ENCODE peak calls at places on chromosomes 16 and 17, in five cellular contexts. One of them, this sample, is unnamed.

GRCh38 chr16:71883193-71883848 is 661 bp downstream of the ZNF821 start:
- DNase-seq in GM10248: peak
- DNase-seq in lung: peak
- DNase-seq in neural crest cell: peak
- DNase-seq in psoas muscle: no peak
- DNase-seq in this sample: peak

GRCh38 chr16:15507299-15507958 is 73.0 kb downstream of the BMERB1 start:
- DNase-seq in neural crest cell: no peak
- DNase-seq in GM10248: no peak
- DNase-seq in psoas muscle: peak
- DNase-seq in lung: no peak
- DNase-seq in this sample: no peak

GRCh38 chr16:20323591-20324117 is 3.7 kb downstream of the GP2 start:
- DNase-seq in GM10248: no peak
- DNase-seq in neural crest cell: no peak
- DNase-seq in lung: no peak
- DNase-seq in psoas muscle: no peak
- DNase-seq in this sample: no peak

GRCh38 chr16:54945063-54945462 is 14.4 kb downstream of the IRX5 start:
- DNase-seq in GM10248: no peak
- DNase-seq in lung: no peak
- DNase-seq in neural crest cell: no peak
- DNase-seq in psoas muscle: no peak
- DNase-seq in this sample: no peak

GRCh38 chr16:82135844-82136243 is 34.2 kb downstream of the MPHOSPH6 start:
- DNase-seq in lung: no peak
- DNase-seq in GM10248: no peak
- DNase-seq in psoas muscle: no peak
- DNase-seq in neural crest cell: no peak
- DNase-seq in this sample: no peak

GRCh38 chr17:46192484-46193245 is 564 bp downstream of the KANSL1 start:
- DNase-seq in GM10248: peak
- DNase-seq in neural crest cell: peak
- DNase-seq in lung: peak
- DNase-seq in psoas muscle: peak
- DNase-seq in this sample: no peak

GRCh38 chr17:83179378-83179777 is 100.0 kb downstream of the METRNL start:
- DNase-seq in neural crest cell: no peak
- DNase-seq in lung: peak
- DNase-seq in GM10248: no peak
- DNase-seq in psoas muscle: no peak
- DNase-seq in this sample: no peak

GRCh38 chr17:1606352-1606985 is 22.2 kb downstream of the SLC43A2 start:
- DNase-seq in GM10248: peak
- DNase-seq in psoas muscle: no peak
- DNase-seq in lung: no peak
- DNase-seq in neural crest cell: no peak
- DNase-seq in this sample: no peak

GRCh38 chr17:81858170-81858966 is 2.0 kb downstream of the P4HB start:
- DNase-seq in neural crest cell: no peak
- DNase-seq in psoas muscle: no peak
- DNase-seq in GM10248: no peak
- DNase-seq in lung: no peak
- DNase-seq in this sample: no peak

GRCh38 chr16:85759631-85760419 is 8.9 kb upstream of the C16orf74 start:
- DNase-seq in neural crest cell: no peak
- DNase-seq in lung: no peak
- DNase-seq in GM10248: peak
- DNase-seq in psoas muscle: no peak
- DNase-seq in this sample: peak

GRCh38 chr16:11155284-11155806 is 100.7 kb downstream of the SOCS1 start:
- DNase-seq in neural crest cell: no peak
- DNase-seq in psoas muscle: no peak
- DNase-seq in GM10248: no peak
- DNase-seq in lung: no peak
- DNase-seq in this sample: no peak

GRCh38 chr16:25713785-25714570 is 22.2 kb downstream of the HS3ST4 start:
- DNase-seq in GM10248: no peak
- DNase-seq in lung: no peak
- DNase-seq in psoas muscle: no peak
- DNase-seq in neural crest cell: no peak
- DNase-seq in this sample: no peak

GRCh38 chr17:15914400-15915165 is 30.3 kb upstream of the ADORA2B start:
- DNase-seq in psoas muscle: no peak
- DNase-seq in GM10248: no peak
- DNase-seq in neural crest cell: no peak
- DNase-seq in lung: no peak
- DNase-seq in this sample: no peak

GRCh38 chr17:69466451-69466850 is 52.0 kb downstream of the MAP2K6 start:
- DNase-seq in lung: no peak
- DNase-seq in GM10248: no peak
- DNase-seq in neural crest cell: no peak
- DNase-seq in psoas muscle: no peak
- DNase-seq in this sample: no peak

GRCh38 chr16:83307206-83307990 is 500.4 kb upstream of the HSBP1 start:
- DNase-seq in lung: no peak
- DNase-seq in psoas muscle: no peak
- DNase-seq in GM10248: no peak
- DNase-seq in neural crest cell: no peak
- DNase-seq in this sample: no peak

GRCh38 chr17:49603238-49603637 is 27.6 kb downstream of the NXPH3 start:
- DNase-seq in GM10248: no peak
- DNase-seq in psoas muscle: no peak
- DNase-seq in neural crest cell: no peak
- DNase-seq in lung: no peak
- DNase-seq in this sample: no peak

GRCh38 chr17:33816842-33817241 is 438.2 kb upstream of the CCL2 start:
- DNase-seq in psoas muscle: no peak
- DNase-seq in lung: no peak
- DNase-seq in GM10248: no peak
- DNase-seq in neural crest cell: no peak
- DNase-seq in this sample: no peak

GRCh38 chr17:728911-729310 is 3.5 kb upstream of the TLCD3A start:
- DNase-seq in psoas muscle: no peak
- DNase-seq in lung: no peak
- DNase-seq in neural crest cell: no peak
- DNase-seq in GM10248: no peak
- DNase-seq in this sample: no peak

GRCh38 chr17:49280061-49280460 is 49.5 kb upstream of the PHOSPHO1 start:
- DNase-seq in lung: no peak
- DNase-seq in neural crest cell: no peak
- DNase-seq in GM10248: no peak
- DNase-seq in psoas muscle: no peak
- DNase-seq in this sample: no peak

GRCh38 chr16:22098538-22099255 is 6.4 kb downstream of the VWA3A start:
- DNase-seq in GM10248: peak
- DNase-seq in psoas muscle: no peak
- DNase-seq in lung: no peak
- DNase-seq in neural crest cell: no peak
- DNase-seq in this sample: no peak

GRCh38 chr17:50259484-50260324 is 14.6 kb upstream of the TMEM92 start:
- DNase-seq in psoas muscle: no peak
- DNase-seq in GM10248: peak
- DNase-seq in lung: no peak
- DNase-seq in neural crest cell: no peak
- DNase-seq in this sample: no peak

GRCh38 chr17:66431910-66432309 is 129.5 kb downstream of the PRKCA start:
- DNase-seq in psoas muscle: no peak
- DNase-seq in neural crest cell: no peak
- DNase-seq in lung: no peak
- DNase-seq in GM10248: no peak
- DNase-seq in this sample: no peak

GRCh38 chr17:61809816-61810392 is 53.4 kb downstream of the BRIP1 start:
- DNase-seq in psoas muscle: no peak
- DNase-seq in neural crest cell: no peak
- DNase-seq in lung: no peak
- DNase-seq in GM10248: no peak
- DNase-seq in this sample: no peak

GRCh38 chr17:71793550-71793949 is 327.3 kb upstream of the SOX9 start:
- DNase-seq in neural crest cell: no peak
- DNase-seq in lung: no peak
- DNase-seq in GM10248: no peak
- DNase-seq in psoas muscle: no peak
- DNase-seq in this sample: no peak

GRCh38 chr17:45316271-45317112 is at the start of gene MAP3K14:
- DNase-seq in lung: peak
- DNase-seq in psoas muscle: peak
- DNase-seq in neural crest cell: peak
- DNase-seq in GM10248: peak
- DNase-seq in this sample: peak

GRCh38 chr17:49964539-49965521 is 4.2 kb upstream of the DLX4 start:
- DNase-seq in lung: no peak
- DNase-seq in GM10248: no peak
- DNase-seq in neural crest cell: no peak
- DNase-seq in psoas muscle: no peak
- DNase-seq in this sample: no peak

GRCh38 chr16:3716831-3717234 is 491 bp downstream of the TRAP1 start:
- DNase-seq in GM10248: peak
- DNase-seq in psoas muscle: no peak
- DNase-seq in neural crest cell: no peak
- DNase-seq in lung: no peak
- DNase-seq in this sample: no peak

GRCh38 chr17:4908711-4909496 is 6.0 kb upstream of the CHRNE start:
- DNase-seq in psoas muscle: peak
- DNase-seq in lung: peak
- DNase-seq in GM10248: peak
- DNase-seq in neural crest cell: peak
- DNase-seq in this sample: peak

GRCh38 chr17:61475726-61476125 is 23.5 kb downstream of the TBX4 start:
- DNase-seq in lung: no peak
- DNase-seq in GM10248: no peak
- DNase-seq in psoas muscle: no peak
- DNase-seq in neural crest cell: no peak
- DNase-seq in this sample: no peak

GRCh38 chr17:47615766-47616424 is 33.8 kb upstream of the KPNB1 start:
- DNase-seq in neural crest cell: no peak
- DNase-seq in GM10248: peak
- DNase-seq in psoas muscle: no peak
- DNase-seq in lung: no peak
- DNase-seq in this sample: no peak

GRCh38 chr17:80118601-80119270 is 17.4 kb downstream of the GAA start:
- DNase-seq in lung: no peak
- DNase-seq in psoas muscle: no peak
- DNase-seq in GM10248: no peak
- DNase-seq in neural crest cell: no peak
- DNase-seq in this sample: peak

GRCh38 chr16:48538746-48539484 is 71.1 kb downstream of the N4BP1 start:
- DNase-seq in neural crest cell: no peak
- DNase-seq in GM10248: no peak
- DNase-seq in lung: no peak
- DNase-seq in psoas muscle: no peak
- DNase-seq in this sample: no peak
- TF ChIP-seq CTCF in neural crest cell: peak
- TF ChIP-seq CTCF in GM10248: peak
- TF ChIP-seq CTCF in lung: no peak
- TF ChIP-seq CTCF in psoas muscle: no peak
- TF ChIP-seq CTCF in this sample: no peak

DNA sequence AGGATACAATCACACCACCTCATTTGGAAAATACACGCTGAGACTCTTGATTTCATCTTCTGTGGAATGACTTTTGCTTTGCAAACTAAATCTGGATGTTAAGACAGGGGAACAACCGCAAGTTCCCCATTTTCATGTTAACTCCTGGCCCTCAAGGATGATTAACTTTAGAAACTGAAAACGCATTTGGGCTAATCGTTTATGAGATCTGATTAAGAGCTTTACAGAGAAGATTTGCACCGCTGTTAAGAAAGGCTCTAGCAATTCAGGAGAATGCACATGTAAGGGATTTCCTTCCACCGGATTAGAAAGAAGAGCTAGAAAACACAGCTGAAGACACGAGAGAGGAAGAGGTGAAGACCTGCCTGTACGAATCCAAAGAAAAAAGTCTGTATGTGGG is 106.3 kb downstream of the YPEL2 start:
- DNase-seq in lung: no peak
- DNase-seq in psoas muscle: no peak
- DNase-seq in GM10248: no peak
- DNase-seq in neural crest cell: no peak
- DNase-seq in this sample: no peak
- TF ChIP-seq CTCF in lung: no peak
- TF ChIP-seq CTCF in psoas muscle: no peak
- TF ChIP-seq CTCF in GM10248: no peak
- TF ChIP-seq CTCF in neural crest cell: no peak
- TF ChIP-seq CTCF in this sample: no peak

DNA sequence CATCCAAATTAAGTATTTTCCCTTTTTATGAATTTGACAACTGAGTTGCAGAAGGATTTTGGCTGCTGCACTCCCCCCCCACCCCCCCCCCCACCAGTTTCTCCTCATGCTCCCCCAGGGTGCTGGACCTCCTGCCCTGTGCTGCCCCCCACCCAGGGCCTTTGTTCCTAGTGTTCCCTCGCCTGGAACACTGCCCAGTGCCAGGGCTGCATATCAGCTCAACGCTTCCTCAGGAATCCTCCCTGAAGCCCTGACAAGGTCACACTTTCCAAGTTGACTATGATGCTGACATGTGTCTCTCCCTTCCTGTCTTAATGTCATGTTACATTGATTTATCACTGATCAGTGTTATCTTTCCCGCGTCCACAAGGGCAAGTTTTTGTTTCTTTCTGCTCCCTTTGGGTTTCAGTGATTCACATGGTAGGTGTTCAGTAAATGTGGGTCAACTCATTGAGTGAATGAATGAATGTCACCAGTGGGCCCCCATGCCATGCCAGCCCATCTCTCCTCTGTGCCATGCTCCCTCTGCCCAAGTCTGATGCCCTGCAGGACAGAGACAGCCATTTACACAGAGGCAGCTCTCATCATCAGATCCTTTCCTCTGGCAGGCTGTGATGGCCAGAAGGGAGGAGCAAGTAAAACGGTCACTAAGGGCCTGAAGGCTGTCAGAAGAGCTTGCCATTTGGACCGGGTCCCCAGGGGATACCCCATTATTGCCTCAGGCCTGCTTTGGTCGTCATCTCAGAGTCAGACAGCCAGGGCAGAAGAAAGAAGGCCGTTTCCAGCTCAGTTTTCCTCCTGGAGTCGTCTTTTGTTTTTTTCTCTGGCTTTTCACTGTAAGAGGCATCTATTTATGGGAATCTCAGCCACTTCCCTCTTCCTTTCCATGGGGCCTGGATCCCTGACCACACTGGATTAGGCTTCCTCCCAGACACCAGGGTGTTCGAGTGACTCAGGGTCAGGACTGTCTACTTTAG is 386.2 kb downstream of the SNX29 start:
- DNase-seq in psoas muscle: peak
- DNase-seq in lung: no peak
- DNase-seq in GM10248: no peak
- DNase-seq in neural crest cell: no peak
- DNase-seq in this sample: no peak
- TF ChIP-seq CTCF in psoas muscle: no peak
- TF ChIP-seq CTCF in lung: no peak
- TF ChIP-seq CTCF in GM10248: no peak
- TF ChIP-seq CTCF in neural crest cell: no peak
- TF ChIP-seq CTCF in this sample: no peak

DNA sequence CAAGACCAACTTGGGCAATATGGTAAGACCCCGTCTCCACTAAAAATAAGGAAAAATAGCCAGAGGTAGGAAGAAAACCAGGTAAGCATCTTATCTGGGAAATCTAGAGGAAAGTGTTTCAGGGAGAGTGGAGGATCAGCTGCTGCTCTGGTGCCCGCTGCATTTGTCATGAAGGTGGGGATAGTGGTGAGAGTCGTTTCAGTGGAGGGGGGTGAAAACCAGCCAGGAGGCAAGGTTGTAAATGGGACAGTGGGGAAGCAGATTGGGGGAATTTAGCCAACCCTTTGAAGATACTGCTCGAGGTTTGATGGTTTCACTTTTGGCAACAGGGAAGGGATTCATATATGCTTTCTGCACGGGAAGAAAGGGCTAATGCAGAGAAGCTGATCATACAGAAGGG is 8.8 kb downstream of the DCTPP1 start:
- DNase-seq in lung: no peak
- DNase-seq in neural crest cell: no peak
- DNase-seq in GM10248: no peak
- DNase-seq in psoas muscle: no peak
- DNase-seq in this sample: no peak
- TF ChIP-seq CTCF in lung: no peak
- TF ChIP-seq CTCF in neural crest cell: no peak
- TF ChIP-seq CTCF in GM10248: no peak
- TF ChIP-seq CTCF in psoas muscle: no peak
- TF ChIP-seq CTCF in this sample: no peak